ENCODE peak calls at places on chromosomes 11 and 22, in four cellular contexts. G, X, L and U are unnamed samples.
A peak's percentile ranks its signal among the peaks of the same experiment; 100 is the strongest.

GRCh38 chr11:5992604-5993251 is 5.9 kb upstream of the OR52L1 start:
- DNase-seq in G (peak; percentile 13), X (no peak), L (no peak), U (peak; percentile 48)

GRCh38 chr22:50191041-50191740 is 5.5 kb downstream of the TRABD start:
- DNase-seq in L (peak; percentile 56), X (peak; percentile 71), G (peak; percentile 54), U (peak; percentile 93)

GRCh38 chr11:71507102-71507501 is 20.0 kb upstream of the KRTAP5-7 start:
- DNase-seq in G (no peak), L (no peak), X (no peak), U (no peak)

GRCh38 chr22:46421272-46421671 is 85.8 kb downstream of the TRMU start:
- DNase-seq in X (peak; percentile 5), G (no peak), L (no peak), U (no peak)

GRCh38 chr11:12076840-12077534 is 33.4 kb upstream of the MICAL2 start:
- DNase-seq in X (no peak), L (no peak), G (no peak), U (no peak)

GRCh38 chr11:6387811-6388599 is 2.3 kb upstream of the SMPD1 start:
- DNase-seq in G (no peak), L (no peak), X (no peak), U (no peak)

GRCh38 chr11:27381238-27381666 is 18.2 kb upstream of the CCDC34 start:
- DNase-seq in L (no peak), G (no peak), X (no peak), U (no peak)

GRCh38 chr11:126538071-126538470 is 182.6 kb downstream of the ST3GAL4 start:
- DNase-seq in X (no peak), L (no peak), G (no peak), U (no peak)

GRCh38 chr11:117614695-117615094 is 182.3 kb downstream of the DSCAML1 start:
- DNase-seq in L (no peak), X (no peak), G (no peak), U (no peak)

GRCh38 chr11:43992834-43993637 is 50.6 kb downstream of the C11orf96 start:
- DNase-seq in X (no peak), G (no peak), L (no peak), U (no peak)

GRCh38 chr11:86784247-86784681 is 16.1 kb upstream of the PRSS23 start:
- DNase-seq in G (no peak), X (no peak), L (no peak), U (no peak)

GRCh38 chr22:37904572-37905533 is 1.2 kb upstream of the MICALL1 start:
- DNase-seq in L (no peak), G (peak; percentile 10), X (no peak), U (peak; percentile 27)

GRCh38 chr11:92083123-92083522 is 141.5 kb upstream of the FAT3 start:
- DNase-seq in G (no peak), X (no peak), L (no peak), U (no peak)

GRCh38 chr11:41044747-41045146 is 414.7 kb downstream of the LRRC4C start:
- DNase-seq in X (no peak), L (no peak), G (no peak), U (no peak)
- H3K9me3 ChIP-seq in X (no peaks in the 10 kb centered on the region), L (no peaks in the 10 kb centered on the region), G (no peaks in the 10 kb centered on the region), U (peaks cover 32% of the 10 kb centered on the region)

GRCh38 chr22:20427945-20428417 is 9.6 kb downstream of the SCARF2 start:
- DNase-seq in G (no peak), L (no peak), X (no peak), U (no peak)
- H3K4me1 ChIP-seq in G (peaks cover 7% of the 10 kb centered on the region), L (peaks cover 47% of the 10 kb centered on the region), X (peaks cover 38% of the 10 kb centered on the region), U (no peaks in the 10 kb centered on the region)

GRCh38 chr22:48592931-48593330 is 1234.7 kb downstream of the BRD1 start:
- DNase-seq in L (no peak), G (no peak), X (no peak), U (no peak)
- H3K9me3 ChIP-seq in L (no peaks in the 10 kb centered on the region), G (no peaks in the 10 kb centered on the region), X (no peaks in the 10 kb centered on the region), U (no peaks in the 10 kb centered on the region)

GRCh38 chr22:20781272-20781990 is 7.5 kb downstream of the SERPIND1 start:
- DNase-seq in G (no peak), X (no peak), L (no peak), U (no peak)
- H3K4me1 ChIP-seq in G (peaks cover 32% of the 10 kb centered on the region), X (no peaks in the 10 kb centered on the region), L (peaks cover 5% of the 10 kb centered on the region), U (peaks cover 26% of the 10 kb centered on the region)

GRCh38 chr11:134170909-134171281 is 52.9 kb downstream of the NCAPD3 start:
- DNase-seq in L (no peak), G (no peak), X (no peak), U (no peak)
- H3K9me3 ChIP-seq in L (no peaks in the 10 kb centered on the region), G (no peaks in the 10 kb centered on the region), X (no peaks in the 10 kb centered on the region), U (no peaks in the 10 kb centered on the region)

GRCh38 chr22:17780741-17781318 is 6.6 kb upstream of the BID start:
- DNase-seq in L (no peak), G (no peak), X (no peak), U (no peak)
- H3K4me1 ChIP-seq in L (peaks cover 12% of the 10 kb centered on the region), G (peaks cover 4% of the 10 kb centered on the region), X (peaks cover 48% of the 10 kb centered on the region), U (peaks cover 35% of the 10 kb centered on the region)

DNA sequence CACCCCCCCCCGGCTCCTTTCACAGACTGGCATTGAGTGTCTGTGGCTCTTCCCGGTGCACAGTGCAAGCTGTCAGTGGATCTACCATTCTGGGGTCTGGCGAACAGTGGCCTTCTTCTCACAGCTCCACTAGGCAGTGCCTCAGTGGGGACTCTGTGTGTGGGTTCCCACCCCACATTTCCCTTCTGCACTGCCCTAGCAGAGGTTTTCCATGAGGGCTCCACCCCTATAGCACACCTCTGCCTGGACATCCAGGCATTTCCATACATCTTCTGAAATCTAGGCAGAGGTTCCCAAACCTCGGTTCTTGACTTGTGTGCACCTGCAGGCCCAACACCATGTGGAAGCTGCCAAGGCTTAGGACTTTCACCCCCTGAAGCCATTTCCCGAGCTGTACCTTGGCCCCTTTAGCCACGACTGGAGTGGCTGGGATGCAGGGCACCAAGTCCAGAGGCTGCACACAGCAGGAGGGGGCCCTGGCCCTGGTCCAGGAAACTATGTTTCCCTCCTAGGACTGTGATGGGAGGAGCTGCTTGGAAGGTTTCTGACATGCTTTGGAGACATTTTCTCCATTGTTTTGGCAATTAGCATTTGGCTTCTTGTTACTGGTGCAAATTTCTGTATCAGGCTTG is 26.0 kb downstream of the BCL2L13 start:
- DNase-seq in L (no peak), G (no peak), X (no peak), U (no peak)
- H3K9me3 ChIP-seq in L (peaks cover 3% of the 10 kb centered on the region), G (no peaks in the 10 kb centered on the region), X (no peaks in the 10 kb centered on the region), U (no peaks in the 10 kb centered on the region)